ENCODE peak calls at places on chromosomes 7 and 10, in ten cellular contexts. G is ovary, V is stomach, Z is IMR-90, P is HCT116, R is NB4, Y is prostate gland, D is HepG2, N is testis, O is gastrocnemius medialis. T is an unnamed sample.

GRCh38 chr10:37856881-37857286 is 526 bp downstream of the ZNF248 start:
- DNase-seq in G (peak; percentile 25), V (peak; percentile 27), Z (no peak), P (no peak), R (no peak), Y (peak; percentile 20), D (no peak), N (peak; percentile 54), O (no peak), T (no peak)

GRCh38 chr10:43208147-43209063 is 58.5 kb downstream of the RASGEF1A start:
- DNase-seq in G (no peak), V (no peak), Z (no peak), P (no peak), R (no peak), Y (no peak), D (no peak), N (no peak), O (no peak), T (no peak)

GRCh38 chr10:116988311-116988710 is 16.7 kb downstream of the SHTN1 start:
- DNase-seq in G (no peak), V (no peak), Z (no peak), P (no peak), R (no peak), Y (no peak), D (no peak), N (no peak), O (no peak), T (no peak)

GRCh38 chr10:84863675-84864074 is 535.3 kb downstream of the CCSER2 start:
- DNase-seq in G (no peak), V (no peak), Z (no peak), P (no peak), R (no peak), Y (no peak), D (no peak), N (no peak), O (no peak), T (no peak)

GRCh38 chr10:22086730-22087364 is 83.3 kb upstream of the DNAJC1 start:
- DNase-seq in G (peak; percentile 77), V (peak; percentile 84), Z (peak; percentile 54), P (peak; percentile 38), R (no peak), Y (peak; percentile 92), D (peak; percentile 33), N (peak; percentile 89), O (peak; percentile 85), T (no peak)

GRCh38 chr10:108783897-108784296 is 1139.4 kb downstream of the XPNPEP1 start:
- DNase-seq in G (no peak), V (peak; percentile 30), Z (peak; percentile 36), P (peak; percentile 39), R (peak; percentile 77), Y (peak; percentile 14), D (peak; percentile 13), N (peak; percentile 60), O (no peak), T (no peak)

GRCh38 chr7:116661741-116662329 is 10.2 kb upstream of the MET start:
- DNase-seq in G (no peak), V (no peak), Z (no peak), P (no peak), R (no peak), Y (no peak), D (no peak), N (no peak), O (no peak), T (no peak)

GRCh38 chr10:124944982-124945381 is 3.1 kb downstream of the ZRANB1 start:
- DNase-seq in G (no peak), V (no peak), Z (peak; percentile 52), P (no peak), R (no peak), Y (no peak), D (no peak), N (no peak), O (no peak), T (no peak)

GRCh38 chr7:23467731-23468720 is 2.3 kb downstream of the IGF2BP3 start:
- DNase-seq in G (no peak), V (no peak), Z (peak; percentile 68), P (no peak), R (peak; percentile 90), Y (no peak), D (peak; percentile 56), N (no peak), O (no peak), T (no peak)

GRCh38 chr7:103915958-103916357 is 73.5 kb downstream of the RELN start:
- DNase-seq in G (no peak), V (no peak), Z (peak; percentile 74), P (no peak), R (peak; percentile 12), Y (no peak), D (no peak), N (no peak), O (no peak), T (no peak)

GRCh38 chr10:5413012-5413938 is 918 bp downstream of the NET1 start:
- DNase-seq in G (no peak), V (no peak), Z (peak; percentile 30), P (no peak), R (peak; percentile 50), Y (no peak), D (peak; percentile 12), N (no peak), O (no peak), T (no peak)

GRCh38 chr10:43640603-43641002 is 8.1 kb downstream of the ZNF32 start:
- DNase-seq in G (no peak), V (no peak), Z (peak; percentile 52), P (no peak), R (no peak), Y (no peak), D (no peak), N (no peak), O (no peak), T (no peak)

GRCh38 chr7:12706900-12707536 is 19.6 kb downstream of the ARL4A start:
- DNase-seq in G (no peak), V (no peak), Z (peak; percentile 84), P (no peak), R (no peak), Y (no peak), D (no peak), N (no peak), O (no peak), T (no peak)

GRCh38 chr10:27100800-27101347 is 580 bp upstream of the ANKRD26 start:
- DNase-seq in G (no peak), V (no peak), Z (no peak), P (no peak), R (peak; percentile 6), Y (no peak), D (no peak), N (no peak), O (no peak), T (no peak)

GRCh38 chr7:103856929-103857328 is 132.5 kb downstream of the RELN start:
- DNase-seq in G (no peak), V (no peak), Z (no peak), P (no peak), R (no peak), Y (no peak), D (no peak), N (no peak), O (no peak), T (no peak)

GRCh38 chr7:106457678-106458077 is 172.9 kb upstream of the NAMPT start:
- DNase-seq in G (no peak), V (no peak), Z (no peak), P (no peak), R (no peak), Y (no peak), D (no peak), N (no peak), O (no peak), T (no peak)

GRCh38 chr7:17745588-17745987 is 194.7 kb downstream of the SNX13 start:
- DNase-seq in G (no peak), V (no peak), Z (no peak), P (no peak), R (no peak), Y (no peak), D (no peak), N (no peak), O (no peak), T (no peak)

DNA sequence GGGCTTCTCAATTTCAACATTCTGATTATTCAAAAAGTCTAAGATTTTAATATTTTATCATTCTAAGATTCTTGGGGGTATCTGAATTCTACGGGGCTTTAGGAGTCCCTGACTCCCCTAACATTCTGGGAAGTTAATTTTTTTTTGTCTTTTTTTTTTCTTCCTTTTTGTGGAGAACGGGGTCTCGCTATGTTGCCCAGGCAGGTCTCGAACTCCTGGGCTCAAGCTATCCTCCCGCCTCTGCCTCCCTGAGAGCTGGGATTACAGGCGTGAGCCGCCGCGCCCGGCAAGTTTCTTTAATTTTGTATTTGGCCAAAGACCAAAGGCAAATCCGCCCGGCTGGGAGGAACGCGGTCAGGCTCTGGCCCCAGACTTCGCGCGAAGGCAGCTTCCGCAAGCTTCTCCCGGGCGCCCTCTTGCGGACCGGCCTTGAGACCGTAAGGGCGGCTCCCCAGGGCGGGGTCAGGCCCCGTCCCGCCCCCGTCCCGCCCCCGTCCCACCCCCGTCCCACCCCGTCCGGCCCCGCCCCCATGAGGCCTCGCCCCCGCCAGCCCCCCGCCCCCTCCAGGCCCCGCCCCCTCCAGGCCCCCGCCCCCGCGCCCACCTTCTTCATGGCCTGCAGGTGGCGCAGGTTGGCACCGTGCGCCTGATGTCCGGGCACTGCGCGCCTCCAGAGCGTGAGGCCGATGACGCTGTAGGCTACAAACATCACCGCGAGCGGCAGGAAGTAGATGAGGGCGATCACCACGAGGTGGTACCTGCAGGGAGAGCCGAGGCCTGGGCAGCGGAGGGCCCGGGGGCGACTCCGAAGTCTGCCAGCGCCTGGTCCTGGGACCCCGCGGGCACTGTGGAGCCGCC is 8.2 kb downstream of the TACR2 start:
- DNase-seq in G (peak; percentile 97), V (peak; percentile 97), Z (peak; percentile 89), P (peak; percentile 88), R (peak; percentile 93), Y (peak; percentile 94), D (peak; percentile 80), N (peak; percentile 95), O (peak; percentile 85), T (peak; percentile 73)
- TF ChIP-seq POLR2A in G (no peak), V (no peak), Z (no peak), P (peak; percentile 43), R (no peak), Y (peak; percentile 42), D (no peak), N (no peak), O (peak; percentile 35), T (no peak)

GRCh38 chr10:52965938-52966401 is 193.4 kb upstream of the MBL2 start:
- DNase-seq in G (no peak), V (no peak), Z (no peak), P (no peak), R (peak; percentile 8), Y (no peak), D (no peak), N (no peak), O (no peak), T (no peak)
- H3K4me3 ChIP-seq in G (no peak overlapping the region), V (no peak overlapping the region), Z (no peak overlapping the region), P (no peak overlapping the region), R (no peak overlapping the region), Y (no peak overlapping the region), D (peak overlapping the region; percentile 61), N (no peak overlapping the region), O (no peak overlapping the region), T (no peak overlapping the region)

GRCh38 chr7:157840913-157841756 is 504.3 kb downstream of the DNAJB6 start:
- DNase-seq in G (no peak), V (no peak), Z (no peak), P (no peak), R (no peak), Y (no peak), D (no peak), N (peak; percentile 32), O (no peak), T (no peak)
- TF ChIP-seq POLR2A in G (no peak), V (no peak), Z (no peak), P (no peak), R (no peak), Y (no peak), D (no peak), N (no peak), O (no peak), T (no peak)

GRCh38 chr10:30438016-30438850 is 4.2 kb downstream of the MAP3K8 start:
- DNase-seq in G (no peak), V (no peak), Z (peak; percentile 67), P (no peak), R (no peak), Y (no peak), D (peak; percentile 95), N (no peak), O (no peak), T (no peak)
- H3K4me3 ChIP-seq in G (peak overlapping the region; percentile 3), V (peak overlapping the region; percentile 94), Z (no peak overlapping the region), P (no peak overlapping the region), R (peak overlapping the region; percentile 75), Y (no peak overlapping the region), D (peak overlapping the region; percentile 97), N (no peak overlapping the region), O (peak overlapping the region; percentile 19), T (peak overlapping the region; percentile 94)